ENCODE peak calls at places on chromosomes 3 and 15, in four cellular contexts. H, O, C and I are unnamed samples.

GRCh38 chr15:95326689-95327525 is 1003.6 kb upstream of the NR2F2 start:
- DNase-seq in H (no peak), O (no peak), C (no peak), I (no peak)

GRCh38 chr3:50600841-50601591 is 10.6 kb downstream of the CISH start:
- DNase-seq in H (peak), O (peak), C (peak), I (peak)

GRCh38 chr15:48046813-48047483 is 73.8 kb upstream of the SLC24A5 start:
- DNase-seq in H (no peak), O (no peak), C (no peak), I (no peak)

GRCh38 chr15:27486036-27486435 is 515.1 kb downstream of the GABRG3 start:
- DNase-seq in H (no peak), O (no peak), C (peak), I (no peak)

GRCh38 chr3:130715616-130716015 is 31.0 kb downstream of the PIK3R4 start:
- DNase-seq in H (no peak), O (no peak), C (no peak), I (no peak)

GRCh38 chr15:77139312-77139711 is 68.4 kb upstream of the TSPAN3 start:
- DNase-seq in H (no peak), O (no peak), C (no peak), I (no peak)

GRCh38 chr15:51237816-51238215 is 100.6 kb downstream of the CYP19A1 start:
- DNase-seq in H (no peak), O (no peak), C (no peak), I (no peak)

GRCh38 chr3:15331606-15332404 is 581 bp downstream of the SH3BP5 start:
- DNase-seq in H (peak), O (peak), C (peak), I (no peak)

DNA sequence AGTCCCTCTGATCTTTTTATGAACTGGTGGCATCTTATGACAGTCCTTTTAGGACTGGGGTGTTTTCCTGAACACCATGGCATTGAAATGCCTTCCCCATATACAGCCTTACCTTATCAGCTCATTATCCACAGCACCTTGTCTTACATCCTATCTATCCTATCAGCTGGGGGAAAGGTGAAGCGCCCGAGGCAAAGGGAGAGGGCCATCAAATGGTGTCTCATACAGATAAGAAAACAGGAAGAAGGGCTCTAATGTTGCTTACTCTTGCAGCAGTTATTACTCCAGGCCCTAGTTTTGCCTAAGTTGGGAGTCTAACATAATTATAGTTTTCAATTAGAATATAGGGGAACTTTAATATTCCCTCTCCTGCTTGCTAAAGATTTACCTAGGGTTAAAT is 61.6 kb upstream of the GOLIM4 start:
- DNase-seq in H (no peak), O (no peak), C (no peak), I (no peak)
- H3K27ac ChIP-seq in H (no peak), O (no peak), C (no peak), I (no peak)

DNA sequence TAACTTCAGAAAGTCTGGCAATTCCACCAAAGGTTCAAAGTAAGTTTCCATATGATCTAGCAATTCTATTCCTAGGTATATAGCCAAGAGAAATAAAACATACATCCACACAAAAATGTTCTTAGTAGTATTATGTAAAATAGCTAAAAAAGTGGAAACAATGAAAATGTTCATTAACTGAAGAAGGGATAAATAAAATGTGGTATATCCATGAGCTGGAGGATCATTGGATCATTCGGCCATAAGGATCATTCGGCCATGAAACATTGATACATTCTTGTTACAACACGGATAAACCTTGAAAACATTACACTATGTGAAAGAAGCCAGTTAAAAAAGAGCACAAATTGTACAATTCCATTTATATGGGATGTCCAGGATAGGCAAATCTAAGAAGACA is 2.4 kb downstream of the KPNA4 start:
- DNase-seq in H (no peak), O (no peak), C (no peak), I (no peak)
- TF ChIP-seq CTCF in H (no peak), O (no peak), C (no peak), I (no peak)

GRCh38 chr15:66109826-66110225 is 143.7 kb downstream of the MEGF11 start:
- DNase-seq in H (peak), O (no peak), C (no peak), I (no peak)
- H3K27ac ChIP-seq in H (no peak), O (no peak), C (no peak), I (no peak)

DNA sequence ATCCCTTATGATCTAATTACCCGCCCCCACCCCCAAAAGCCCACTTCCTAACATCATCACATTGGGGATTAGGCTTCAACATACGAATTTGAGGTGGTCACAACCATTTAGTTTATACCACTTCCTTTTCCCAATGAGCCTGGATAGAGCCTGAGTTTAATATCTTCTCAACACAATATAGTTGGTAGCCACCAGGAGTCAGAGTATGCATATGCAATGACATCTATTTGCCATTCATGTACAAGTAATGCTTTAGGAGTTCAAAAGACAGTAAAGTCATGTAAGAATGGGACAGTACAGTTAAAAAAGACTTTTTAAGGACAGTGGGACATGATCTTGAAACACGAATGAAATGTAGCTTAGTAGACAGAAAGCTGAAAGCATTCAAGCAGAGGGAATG is 172.4 kb downstream of the DCLK3 start:
- DNase-seq in H (no peak), O (no peak), C (no peak), I (no peak)
- TF ChIP-seq CTCF in H (no peak), O (no peak), C (no peak), I (no peak)

DNA sequence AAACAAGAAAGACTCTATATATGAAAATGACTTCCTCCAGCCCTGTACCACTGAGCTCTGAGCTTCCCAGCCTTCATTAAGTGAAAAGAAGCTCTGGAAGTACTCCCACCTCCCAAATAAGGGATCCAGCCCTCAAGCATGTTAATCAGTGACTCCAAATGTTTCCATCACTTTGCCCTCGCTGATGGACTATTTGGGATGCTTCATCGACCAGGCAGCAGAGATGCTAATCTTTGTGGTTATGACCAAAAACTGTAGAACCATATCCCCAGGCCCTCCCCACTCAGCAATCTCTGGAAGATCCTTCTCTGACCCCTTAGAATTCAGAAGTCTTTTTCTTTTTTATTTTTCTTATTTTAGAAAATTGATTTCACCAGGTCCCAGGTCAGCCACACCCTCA is 2.3 kb upstream of the CTDSPL start:
- DNase-seq in H (no peak), O (no peak), C (no peak), I (no peak)
- H3K27ac ChIP-seq in H (no peak), O (peak), C (no peak), I (no peak)

GRCh38 chr3:32334675-32335074 is 57.0 kb upstream of the CMTM7 start:
- DNase-seq in H (no peak), O (no peak), C (no peak), I (no peak)
- TF ChIP-seq CTCF in H (peak), O (no peak), C (no peak), I (no peak)